ENCODE peak calls at places on chromosome 11, in four cellular contexts. W, O, A and S are unnamed samples. For H3K36me3, the result is how much of the 10 kb centered on the place peaks cover.

GRCh38 chr11:2775626-2776350 is 76.0 kb upstream of the KCNQ1OT1 start:
- DNase-seq in W (no peak), O (no peak), A (peak), S (no peak)

GRCh38 chr11:88420165-88420781 is 82.7 kb upstream of the CTSC start:
- DNase-seq in W (no peak), O (peak), A (peak), S (no peak)

GRCh38 chr11:91946397-91947090 is 278.1 kb upstream of the FAT3 start:
- DNase-seq in W (peak), O (no peak), A (no peak), S (no peak)

GRCh38 chr11:115765803-115766239 is 261.6 kb upstream of the CADM1 start:
- DNase-seq in W (no peak), O (no peak), A (no peak), S (no peak)

GRCh38 chr11:47425611-47426010 is 628 bp downstream of the PSMC3 start:
- DNase-seq in W (no peak), O (no peak), A (no peak), S (no peak)

GRCh38 chr11:72233056-72233772 is 8.6 kb downstream of the INPPL1 start:
- DNase-seq in W (no peak), O (no peak), A (no peak), S (no peak)

GRCh38 chr11:112167145-112167544 is at the start of gene TEX12:
- DNase-seq in W (no peak), O (no peak), A (no peak), S (no peak)

GRCh38 chr11:1005913-1006312 is 30.6 kb downstream of the MUC6 start:
- DNase-seq in W (no peak), O (peak), A (no peak), S (peak)

GRCh38 chr11:7353100-7353499 is 101.4 kb downstream of the SYT9 start:
- DNase-seq in W (peak), O (no peak), A (no peak), S (peak)

GRCh38 chr11:121575250-121575962 is 122.6 kb upstream of the SORL1-AS1 start:
- DNase-seq in W (no peak), O (peak), A (peak), S (peak)

GRCh38 chr11:35365395-35365794 is 54.0 kb downstream of the SLC1A2 start:
- DNase-seq in W (no peak), O (no peak), A (no peak), S (no peak)

GRCh38 chr11:105181100-105181499 is 41.5 kb upstream of the CARD18 start:
- DNase-seq in W (peak), O (no peak), A (no peak), S (peak)
- H3K27ac ChIP-seq in W (no peak), O (no peak), A (no peak), S (no peak)

GRCh38 chr11:10497371-10498021 is 42.4 kb downstream of the AMPD3 start:
- DNase-seq in W (no peak), O (no peak), A (peak), S (no peak)

GRCh38 chr11:10496296-10496936 is 41.4 kb downstream of the AMPD3 start:
- DNase-seq in W (no peak), O (no peak), A (peak), S (no peak)

GRCh38 chr11:10498426-10499250 is 42.3 kb downstream of the RNF141 start:
- DNase-seq in W (no peak), O (no peak), A (peak), S (no peak)

GRCh38 chr11:10499452-10500262 is 41.3 kb downstream of the RNF141 start:
- DNase-seq in W (no peak), O (no peak), A (peak), S (no peak)

GRCh38 chr11:10498022-10498400 is 42.9 kb downstream of the AMPD3 start:
- DNase-seq in W (no peak), O (no peak), A (peak), S (no peak)
- H3K36me3 ChIP-seq in W (under half), O (under half), A (under half), S (under half)

GRCh38 chr11:118147502-118147901 is 5.1 kb downstream of the SCN4B start:
- DNase-seq in W (no peak), O (no peak), A (no peak), S (no peak)

GRCh38 chr11:118148877-118149276 is 3.7 kb downstream of the SCN4B start:
- DNase-seq in W (peak), O (no peak), A (no peak), S (no peak)

GRCh38 chr11:118148240-118148639 is 4.4 kb downstream of the SCN4B start:
- DNase-seq in W (no peak), O (no peak), A (no peak), S (no peak)

GRCh38 chr11:118151421-118151820 is 1.2 kb downstream of the SCN4B start:
- DNase-seq in W (no peak), O (no peak), A (no peak), S (no peak)

GRCh38 chr11:118149493-118149892 is 3.1 kb downstream of the SCN4B start:
- DNase-seq in W (no peak), O (no peak), A (no peak), S (no peak)
- H3K27ac ChIP-seq in W (no peak), O (peak), A (no peak), S (no peak)

GRCh38 chr11:87092567-87092966 is 54.8 kb downstream of the TMEM135 start:
- DNase-seq in W (no peak), O (no peak), A (no peak), S (no peak)
- H3K36me3 ChIP-seq in W (under half), O (under half), A (under half), S (under half)